ENCODE peak calls at places on chromosomes 13 and 19, in four cellular contexts. One of them, this sample, is unnamed.

GRCh38 chr19:56015756-56016155 is 29.2 kb downstream of the NLRP5 start:
- DNase-seq in K562: peak
- DNase-seq in HepG2: peak
- DNase-seq in H1: no peak
- DNase-seq in this sample: no peak

GRCh38 chr19:50325310-50326100 is 3.7 kb downstream of the KCNC3 start:
- DNase-seq in K562: peak
- DNase-seq in HepG2: peak
- DNase-seq in H1: peak
- DNase-seq in this sample: peak

GRCh38 chr13:65063753-65064152 is 2166.4 kb downstream of the PCDH9 start:
- DNase-seq in K562: no peak
- DNase-seq in HepG2: no peak
- DNase-seq in H1: no peak
- DNase-seq in this sample: peak

GRCh38 chr19:50427997-50428425 is 4.7 kb upstream of the MYBPC2 start:
- DNase-seq in K562: no peak
- DNase-seq in HepG2: no peak
- DNase-seq in H1: peak
- DNase-seq in this sample: no peak

GRCh38 chr13:95349267-95349666 is 48.0 kb upstream of the ABCC4 start:
- DNase-seq in K562: peak
- DNase-seq in HepG2: no peak
- DNase-seq in H1: no peak
- DNase-seq in this sample: peak

GRCh38 chr13:29999492-30000372 is 149.3 kb upstream of the UBL3 start:
- DNase-seq in K562: no peak
- DNase-seq in HepG2: no peak
- DNase-seq in H1: no peak
- DNase-seq in this sample: no peak

GRCh38 chr13:21683034-21683733 is 12.3 kb downstream of the FGF9 start:
- DNase-seq in K562: no peak
- DNase-seq in HepG2: no peak
- DNase-seq in H1: no peak
- DNase-seq in this sample: no peak

GRCh38 chr13:99580500-99581268 is 79.4 kb downstream of the TM9SF2 start:
- DNase-seq in K562: no peak
- DNase-seq in HepG2: peak
- DNase-seq in H1: no peak
- DNase-seq in this sample: no peak

GRCh38 chr13:71309905-71310304 is 557.1 kb downstream of the DACH1 start:
- DNase-seq in K562: no peak
- DNase-seq in HepG2: no peak
- DNase-seq in H1: no peak
- DNase-seq in this sample: no peak

GRCh38 chr13:51557875-51558604 is 26.2 kb upstream of the WDFY2 start:
- DNase-seq in K562: no peak
- DNase-seq in HepG2: no peak
- DNase-seq in H1: no peak
- DNase-seq in this sample: peak

GRCh38 chr19:55446060-55446459 is 3.0 kb upstream of the SHISA7 start:
- DNase-seq in K562: no peak
- DNase-seq in HepG2: peak
- DNase-seq in H1: no peak
- DNase-seq in this sample: no peak

GRCh38 chr13:108146642-108147041 is 68.7 kb downstream of the LIG4 start:
- DNase-seq in K562: no peak
- DNase-seq in HepG2: no peak
- DNase-seq in H1: no peak
- DNase-seq in this sample: no peak

GRCh38 chr13:34620073-34620858 is 321.8 kb upstream of the NBEA start:
- DNase-seq in K562: no peak
- DNase-seq in HepG2: no peak
- DNase-seq in H1: no peak
- DNase-seq in this sample: no peak

GRCh38 chr19:33416307-33417215 is 43.1 kb downstream of the CEBPG start:
- DNase-seq in K562: peak
- DNase-seq in HepG2: peak
- DNase-seq in H1: peak
- DNase-seq in this sample: peak

GRCh38 chr13:91169641-91170040 is 177.8 kb upstream of the MIR17HG start:
- DNase-seq in K562: no peak
- DNase-seq in HepG2: no peak
- DNase-seq in H1: no peak
- DNase-seq in this sample: no peak

GRCh38 chr13:92175330-92175729 is 776.9 kb downstream of the GPC5 start:
- DNase-seq in K562: peak
- DNase-seq in HepG2: peak
- DNase-seq in H1: no peak
- DNase-seq in this sample: no peak

GRCh38 chr19:28913626-28914025 is 299.3 kb downstream of the UQCRFS1 start:
- DNase-seq in K562: no peak
- DNase-seq in HepG2: no peak
- DNase-seq in H1: no peak
- DNase-seq in this sample: no peak

GRCh38 chr13:39016789-39017188 is 21.1 kb downstream of the PROSER1 start:
- DNase-seq in K562: peak
- DNase-seq in HepG2: peak
- DNase-seq in H1: no peak
- DNase-seq in this sample: peak

GRCh38 chr13:112690242-112690943 is 555 bp downstream of the ATP11A start:
- DNase-seq in K562: no peak
- DNase-seq in HepG2: no peak
- DNase-seq in H1: no peak
- DNase-seq in this sample: peak

DNA sequence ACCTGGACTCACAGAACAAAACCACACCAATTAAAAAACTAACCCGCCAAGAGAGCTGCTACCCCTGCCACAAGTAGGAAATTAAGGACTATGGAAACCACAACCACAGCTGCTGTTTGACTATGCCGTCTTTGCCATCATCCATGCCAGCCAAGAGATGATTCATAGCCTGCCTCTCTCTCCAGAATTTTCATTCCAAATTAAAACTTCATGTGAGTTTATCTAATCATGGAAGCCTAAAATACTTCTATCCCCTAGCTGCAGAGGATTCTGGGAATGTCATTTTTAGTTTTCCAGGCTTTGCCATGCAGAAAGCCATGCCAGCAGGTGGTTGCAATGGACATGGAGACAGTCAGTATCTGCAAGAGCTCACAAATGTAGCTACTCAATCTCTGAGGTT is 27.6 kb upstream of the GTF2F2 start:
- DNase-seq in K562: no peak
- DNase-seq in HepG2: no peak
- DNase-seq in H1: no peak
- DNase-seq in this sample: no peak
- TF ChIP-seq MAFK in K562: no peak
- TF ChIP-seq MAFK in HepG2: no peak
- TF ChIP-seq MAFK in H1: no peak
- TF ChIP-seq MAFK in this sample: no peak

DNA sequence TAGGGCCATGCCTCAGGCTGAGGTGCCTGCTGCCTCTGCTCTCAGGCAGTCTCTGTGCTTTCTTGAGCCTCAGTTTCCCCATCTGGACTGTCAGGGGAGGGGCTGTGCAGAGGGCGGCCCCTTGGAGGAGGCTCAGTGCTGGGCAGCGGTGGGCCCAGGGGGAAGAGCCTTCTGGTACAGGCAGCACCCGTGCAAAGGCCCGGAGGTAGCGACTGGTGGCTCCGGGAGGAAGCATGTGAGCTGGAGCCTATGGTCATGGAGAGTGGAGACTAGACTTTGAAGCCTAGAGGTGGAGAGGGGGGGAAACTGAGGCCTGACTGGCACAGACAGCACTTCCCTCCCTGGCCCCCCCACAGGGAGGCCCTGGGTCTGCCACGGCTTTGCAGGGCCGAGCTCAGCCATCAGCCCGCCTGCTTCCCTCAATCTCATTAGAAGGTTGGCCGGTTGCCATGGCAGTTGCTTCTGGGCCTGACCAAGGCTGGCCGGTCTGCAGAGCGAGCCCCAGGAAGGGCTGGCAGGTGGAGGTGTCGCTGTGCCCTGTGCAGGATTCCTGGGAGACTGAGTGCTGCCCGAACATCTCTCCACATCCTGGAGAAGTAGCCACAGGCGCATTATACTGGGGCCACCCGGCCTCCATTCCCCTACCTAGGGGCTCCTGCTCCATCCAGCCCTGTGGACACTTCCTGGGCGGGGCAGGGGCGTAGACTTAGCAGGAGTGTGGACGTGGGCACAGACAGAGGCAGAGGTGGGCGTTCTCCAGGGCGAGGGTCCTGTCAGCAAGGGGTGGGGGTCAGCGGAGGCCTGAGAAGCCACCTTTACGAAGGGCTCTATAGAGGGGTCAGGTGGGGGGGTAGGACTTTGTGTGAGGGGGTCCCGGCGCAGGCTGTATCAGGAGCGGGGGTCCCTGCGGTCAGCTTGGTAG is 53.2 kb downstream of the CRTC1 start:
- DNase-seq in K562: no peak
- DNase-seq in HepG2: no peak
- DNase-seq in H1: no peak
- DNase-seq in this sample: no peak
- TF ChIP-seq KDM1A in K562: no peak
- TF ChIP-seq KDM1A in HepG2: no peak
- TF ChIP-seq KDM1A in H1: no peak
- TF ChIP-seq KDM1A in this sample: no peak

DNA sequence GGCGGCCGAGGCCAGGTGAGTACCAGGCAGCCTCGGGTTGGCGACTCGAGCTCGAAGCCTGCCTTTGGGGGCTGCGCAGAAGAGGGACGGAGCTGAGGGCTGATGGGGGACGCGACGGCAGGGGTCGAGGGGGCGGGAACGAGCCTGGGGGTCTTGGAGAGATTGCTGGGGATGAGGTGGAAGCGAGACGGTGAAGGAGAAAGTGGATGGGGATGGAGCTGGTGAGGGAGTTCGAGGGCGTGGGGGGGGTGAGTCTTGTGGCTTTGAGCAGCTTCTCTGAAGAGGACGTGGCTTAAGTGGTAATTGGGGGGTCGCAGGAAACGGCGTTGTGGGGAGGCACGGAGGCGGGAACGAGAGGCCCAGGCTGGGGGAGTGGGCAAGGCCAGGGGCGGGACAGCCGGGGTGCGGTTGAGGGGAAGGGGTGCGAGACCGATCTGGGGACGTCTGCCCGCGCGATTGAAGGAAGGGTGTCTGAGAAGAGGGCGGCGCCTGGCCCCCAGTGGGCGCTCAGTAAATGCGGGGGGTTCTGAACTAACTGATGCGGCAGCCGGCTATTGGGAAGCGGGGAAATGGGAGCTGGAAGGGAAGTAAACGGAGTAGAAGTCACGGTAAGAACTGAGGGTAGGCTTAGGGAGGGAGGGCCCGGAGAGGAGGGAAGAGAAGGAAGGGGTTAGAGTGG is 422 bp downstream of the MYO9B start:
- DNase-seq in K562: peak
- DNase-seq in HepG2: no peak
- DNase-seq in H1: peak
- DNase-seq in this sample: peak
- TF ChIP-seq PHF8 in K562: peak
- TF ChIP-seq PHF8 in HepG2: no peak
- TF ChIP-seq PHF8 in H1: no peak
- TF ChIP-seq PHF8 in this sample: peak

DNA sequence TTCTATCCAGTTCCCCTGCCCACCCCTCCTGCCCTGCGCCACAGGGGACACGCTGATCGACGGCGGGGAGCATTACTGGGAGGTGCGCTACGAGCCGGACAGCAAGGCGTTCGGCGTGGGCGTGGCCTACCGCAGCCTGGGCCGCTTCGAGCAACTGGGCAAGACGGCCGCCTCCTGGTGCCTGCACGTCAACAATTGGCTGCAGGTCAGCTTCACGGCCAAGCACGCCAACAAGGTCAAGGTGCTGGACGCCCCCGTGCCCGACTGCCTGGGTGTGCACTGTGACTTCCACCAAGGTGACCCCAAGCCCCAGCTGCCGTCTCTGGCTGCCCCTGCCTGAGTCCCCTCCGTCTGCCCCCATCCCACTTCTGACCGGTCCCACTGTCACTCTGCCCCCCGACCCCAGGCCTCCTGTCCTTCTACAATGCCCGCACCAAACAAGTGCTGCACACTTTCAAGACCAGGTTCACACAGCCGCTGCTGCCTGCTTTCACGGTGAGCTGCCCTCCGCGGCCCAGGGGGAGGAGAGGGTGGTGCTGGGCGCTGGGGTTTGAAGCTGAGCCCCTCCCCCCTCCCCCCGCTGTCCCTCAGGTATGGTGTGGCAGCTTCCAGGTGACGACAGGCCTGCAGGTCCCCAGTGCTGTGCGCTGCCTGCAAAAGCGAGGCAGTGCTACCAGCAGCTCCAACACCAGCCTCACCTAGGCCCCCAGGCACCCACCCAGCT is 15.5 kb downstream of the STAP2 start:
- DNase-seq in K562: no peak
- DNase-seq in HepG2: no peak
- DNase-seq in H1: no peak
- DNase-seq in this sample: peak
- TF ChIP-seq MAFK in K562: no peak
- TF ChIP-seq MAFK in HepG2: no peak
- TF ChIP-seq MAFK in H1: no peak
- TF ChIP-seq MAFK in this sample: no peak

GRCh38 chr19:30266687-30267086 is 105.5 kb upstream of the ZNF536 start:
- DNase-seq in K562: no peak
- DNase-seq in HepG2: no peak
- DNase-seq in H1: no peak
- DNase-seq in this sample: no peak

GRCh38 chr19:30268601-30269000 is 103.6 kb upstream of the ZNF536 start:
- DNase-seq in K562: no peak
- DNase-seq in HepG2: no peak
- DNase-seq in H1: no peak
- DNase-seq in this sample: no peak

GRCh38 chr19:30263719-30264440 is 108.3 kb upstream of the ZNF536 start:
- DNase-seq in K562: no peak
- DNase-seq in HepG2: no peak
- DNase-seq in H1: no peak
- DNase-seq in this sample: no peak

GRCh38 chr19:30269638-30270037 is 102.5 kb upstream of the ZNF536 start:
- DNase-seq in K562: no peak
- DNase-seq in HepG2: no peak
- DNase-seq in H1: no peak
- DNase-seq in this sample: no peak

GRCh38 chr19:30267332-30267731 is 104.9 kb upstream of the ZNF536 start:
- DNase-seq in K562: no peak
- DNase-seq in HepG2: no peak
- DNase-seq in H1: no peak
- DNase-seq in this sample: no peak
- TF ChIP-seq KDM1A in K562: no peak
- TF ChIP-seq KDM1A in HepG2: no peak
- TF ChIP-seq KDM1A in H1: no peak
- TF ChIP-seq KDM1A in this sample: no peak

GRCh38 chr13:24539500-24540165 is 27.1 kb upstream of the PARP4 start:
- DNase-seq in K562: no peak
- DNase-seq in HepG2: no peak
- DNase-seq in H1: no peak
- DNase-seq in this sample: no peak

GRCh38 chr13:24541127-24541475 is 28.5 kb upstream of the PARP4 start:
- DNase-seq in K562: no peak
- DNase-seq in HepG2: no peak
- DNase-seq in H1: no peak
- DNase-seq in this sample: no peak

GRCh38 chr13:24540236-24541126 is 27.9 kb upstream of the PARP4 start:
- DNase-seq in K562: peak
- DNase-seq in HepG2: peak
- DNase-seq in H1: peak
- DNase-seq in this sample: peak
- TF ChIP-seq PHF8 in K562: no peak
- TF ChIP-seq PHF8 in HepG2: no peak
- TF ChIP-seq PHF8 in H1: no peak
- TF ChIP-seq PHF8 in this sample: no peak

This sample was measured in A549.